ENCODE peak calls at places on chromosome 15, in seven cellular contexts. One of them, this sample, is unnamed.

GRCh38 chr15:78065284-78065872 is 12.1 kb downstream of the TBC1D2B start:
- DNase-seq in neuronal stem cell: no peak
- DNase-seq in SK-N-SH: no peak
- DNase-seq in DND-41: no peak
- DNase-seq in kidney: peak
- DNase-seq in PC-3: peak
- DNase-seq in K562: no peak
- DNase-seq in this sample: no peak

GRCh38 chr15:34582461-34583357 is 742 bp downstream of the GOLGA8B start:
- DNase-seq in K562: peak
- DNase-seq in DND-41: no peak
- DNase-seq in SK-N-SH: peak
- DNase-seq in kidney: peak
- DNase-seq in PC-3: peak
- DNase-seq in neuronal stem cell: peak
- DNase-seq in this sample: peak

GRCh38 chr15:77636209-77636608 is 3.5 kb upstream of the LINGO1 start:
- DNase-seq in PC-3: no peak
- DNase-seq in SK-N-SH: no peak
- DNase-seq in neuronal stem cell: no peak
- DNase-seq in DND-41: no peak
- DNase-seq in kidney: no peak
- DNase-seq in K562: no peak
- DNase-seq in this sample: no peak

GRCh38 chr15:91889143-91889815 is 35.8 kb downstream of the SLCO3A1 start:
- DNase-seq in K562: no peak
- DNase-seq in SK-N-SH: no peak
- DNase-seq in neuronal stem cell: no peak
- DNase-seq in kidney: no peak
- DNase-seq in DND-41: no peak
- DNase-seq in PC-3: no peak
- DNase-seq in this sample: no peak

GRCh38 chr15:49495993-49496747 is 73.1 kb downstream of the FGF7 start:
- DNase-seq in neuronal stem cell: no peak
- DNase-seq in kidney: no peak
- DNase-seq in SK-N-SH: no peak
- DNase-seq in DND-41: no peak
- DNase-seq in K562: no peak
- DNase-seq in PC-3: peak
- DNase-seq in this sample: no peak

GRCh38 chr15:70628542-70628941 is 134.8 kb downstream of the UACA start:
- DNase-seq in PC-3: no peak
- DNase-seq in DND-41: no peak
- DNase-seq in kidney: no peak
- DNase-seq in neuronal stem cell: no peak
- DNase-seq in K562: peak
- DNase-seq in SK-N-SH: no peak
- DNase-seq in this sample: no peak

GRCh38 chr15:79378394-79379158 is 53.6 kb upstream of the MINAR1 start:
- DNase-seq in SK-N-SH: no peak
- DNase-seq in DND-41: no peak
- DNase-seq in neuronal stem cell: no peak
- DNase-seq in PC-3: no peak
- DNase-seq in kidney: no peak
- DNase-seq in K562: peak
- DNase-seq in this sample: no peak

GRCh38 chr15:74283366-74283765 is 47.2 kb downstream of the CCDC33 start:
- DNase-seq in kidney: no peak
- DNase-seq in K562: no peak
- DNase-seq in neuronal stem cell: no peak
- DNase-seq in PC-3: no peak
- DNase-seq in SK-N-SH: no peak
- DNase-seq in DND-41: no peak
- DNase-seq in this sample: peak

DNA sequence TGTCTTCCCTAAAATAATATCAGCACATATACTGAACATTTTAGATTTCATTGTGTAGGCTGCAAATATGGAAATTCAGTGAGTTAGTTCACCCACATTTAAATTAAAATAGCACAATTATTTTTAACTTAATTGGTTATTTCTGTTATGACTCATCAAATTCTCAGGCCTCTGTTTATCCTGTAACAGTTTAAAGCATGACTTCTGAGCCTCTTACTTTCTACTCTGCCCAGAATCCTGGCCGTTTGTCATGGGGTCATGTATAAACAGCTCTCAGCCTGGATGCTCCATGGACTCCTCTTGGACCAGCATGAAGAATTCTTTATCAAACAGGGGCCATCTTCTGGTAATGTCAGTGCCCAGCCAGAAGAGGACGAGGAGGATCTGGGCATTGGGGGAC is 12.2 kb downstream of the TUBGCP4 start:
- DNase-seq in K562: no peak
- DNase-seq in DND-41: no peak
- DNase-seq in SK-N-SH: no peak
- DNase-seq in kidney: no peak
- DNase-seq in neuronal stem cell: no peak
- DNase-seq in PC-3: no peak
- DNase-seq in this sample: no peak
- H3K9ac ChIP-seq in K562: no peak
- H3K9ac ChIP-seq in DND-41: no peak
- H3K9ac ChIP-seq in SK-N-SH: no peak
- H3K9ac ChIP-seq in kidney: no peak
- H3K9ac ChIP-seq in neuronal stem cell: no peak
- H3K9ac ChIP-seq in PC-3: no peak
- H3K9ac ChIP-seq in this sample: no peak

GRCh38 chr15:98853161-98853560 is 154.4 kb downstream of the PGPEP1L start:
- DNase-seq in DND-41: peak
- DNase-seq in PC-3: peak
- DNase-seq in SK-N-SH: peak
- DNase-seq in K562: peak
- DNase-seq in neuronal stem cell: peak
- DNase-seq in kidney: peak
- DNase-seq in this sample: peak

GRCh38 chr15:98853593-98854420 is 153.8 kb downstream of the PGPEP1L start:
- DNase-seq in DND-41: no peak
- DNase-seq in SK-N-SH: no peak
- DNase-seq in PC-3: peak
- DNase-seq in neuronal stem cell: no peak
- DNase-seq in K562: no peak
- DNase-seq in kidney: peak
- DNase-seq in this sample: peak

GRCh38 chr15:98855067-98855814 is 152.4 kb downstream of the PGPEP1L start:
- DNase-seq in DND-41: no peak
- DNase-seq in kidney: no peak
- DNase-seq in SK-N-SH: no peak
- DNase-seq in PC-3: peak
- DNase-seq in neuronal stem cell: no peak
- DNase-seq in K562: no peak
- DNase-seq in this sample: no peak

GRCh38 chr15:98855815-98856539 is 151.6 kb downstream of the PGPEP1L start:
- DNase-seq in K562: no peak
- DNase-seq in SK-N-SH: no peak
- DNase-seq in PC-3: no peak
- DNase-seq in DND-41: no peak
- DNase-seq in neuronal stem cell: no peak
- DNase-seq in kidney: no peak
- DNase-seq in this sample: peak

DNA sequence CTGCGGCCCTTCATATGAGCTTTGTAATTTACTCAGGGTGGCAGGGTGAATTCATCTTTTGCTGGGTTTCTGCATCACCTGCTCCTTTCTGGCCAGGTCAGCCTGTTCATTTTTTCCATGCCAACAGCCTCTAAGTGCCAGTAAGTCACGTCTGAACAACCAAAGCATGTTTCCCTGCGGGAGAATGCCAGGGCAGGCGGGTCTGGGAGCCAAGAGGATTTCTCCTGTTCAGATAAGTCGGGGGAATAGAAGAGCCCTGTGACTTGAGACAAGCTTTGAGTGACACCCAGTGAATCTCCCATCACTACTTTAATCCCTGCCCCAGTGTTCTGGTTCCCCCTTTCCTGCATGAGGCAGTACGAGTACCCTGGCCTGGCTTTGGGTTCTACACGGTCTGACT is 153.1 kb downstream of the PGPEP1L start:
- DNase-seq in neuronal stem cell: no peak
- DNase-seq in PC-3: no peak
- DNase-seq in K562: no peak
- DNase-seq in SK-N-SH: no peak
- DNase-seq in kidney: peak
- DNase-seq in DND-41: no peak
- DNase-seq in this sample: no peak
- H3K27ac ChIP-seq in neuronal stem cell: no peak
- H3K27ac ChIP-seq in PC-3: peak
- H3K27ac ChIP-seq in K562: no peak
- H3K27ac ChIP-seq in SK-N-SH: peak
- H3K27ac ChIP-seq in kidney: peak
- H3K27ac ChIP-seq in DND-41: no peak
- H3K27ac ChIP-seq in this sample: no peak

GRCh38 chr15:51416129-51416528 is 74.7 kb downstream of the GLDN start:
- DNase-seq in SK-N-SH: no peak
- DNase-seq in DND-41: no peak
- DNase-seq in PC-3: no peak
- DNase-seq in kidney: no peak
- DNase-seq in neuronal stem cell: no peak
- DNase-seq in K562: no peak
- DNase-seq in this sample: no peak
- H3K9ac ChIP-seq in SK-N-SH: no peak
- H3K9ac ChIP-seq in DND-41: no peak
- H3K9ac ChIP-seq in PC-3: no peak
- H3K9ac ChIP-seq in kidney: no peak
- H3K9ac ChIP-seq in neuronal stem cell: no peak
- H3K9ac ChIP-seq in K562: no peak
- H3K9ac ChIP-seq in this sample: no peak

DNA sequence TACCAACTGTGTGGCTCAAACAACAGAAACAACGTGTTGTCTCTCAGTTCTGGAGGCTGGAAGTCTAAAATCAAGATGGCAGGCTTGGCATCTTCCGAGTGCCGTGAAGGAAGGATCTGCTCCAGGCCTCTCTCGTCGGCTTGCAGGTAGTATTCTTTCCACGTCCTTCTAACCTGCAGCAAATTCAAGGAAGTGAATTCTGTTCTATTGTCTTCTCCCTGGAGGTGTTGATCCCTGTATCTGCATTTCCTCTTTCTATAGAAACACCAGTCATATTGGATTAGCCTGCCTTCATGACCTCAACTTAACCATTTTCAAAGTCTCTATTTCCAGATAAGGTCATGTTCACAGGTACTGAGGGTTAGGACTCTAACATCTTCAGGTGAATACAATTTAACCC is 512.1 kb downstream of the GABRG3 start:
- DNase-seq in DND-41: no peak
- DNase-seq in K562: no peak
- DNase-seq in PC-3: no peak
- DNase-seq in SK-N-SH: no peak
- DNase-seq in kidney: no peak
- DNase-seq in neuronal stem cell: no peak
- DNase-seq in this sample: no peak
- H3K27ac ChIP-seq in DND-41: no peak
- H3K27ac ChIP-seq in K562: no peak
- H3K27ac ChIP-seq in PC-3: no peak
- H3K27ac ChIP-seq in SK-N-SH: no peak
- H3K27ac ChIP-seq in kidney: no peak
- H3K27ac ChIP-seq in neuronal stem cell: no peak
- H3K27ac ChIP-seq in this sample: no peak

This sample was measured in neural progenitor cell.